ENCODE peak calls at places on chromosome 1, in ten cellular contexts. S is Caco-2, F is endodermal cell, X is brain microvascular endothelial cell, D is H9, J is body of pancreas, Q is adrenal gland, H is IMR-90, E is bronchial epithelial cell, G is Peyer's patch. L is an unnamed sample.
A peak's percentile ranks its signal among the peaks of the same experiment; 100 is the strongest.

GRCh38 chr1:83860506-83861221 is 138.3 kb downstream of the TTLL7 start:
- DNase-seq in G (peak; percentile 77), X (peak; percentile 48), E (peak; percentile 44), S (peak; percentile 32), Q (peak; percentile 94), F (peak; percentile 96), J (peak; percentile 90), H (no peak), D (peak; percentile 87), L (peak; percentile 89)

GRCh38 chr1:46802081-46802480 is 3.2 kb downstream of the CYP4B1 start:
- DNase-seq in H (no peak), G (no peak), E (no peak), D (no peak), Q (no peak), S (no peak), F (no peak), J (no peak), X (no peak), L (no peak)

GRCh38 chr1:182348916-182349747 is 42.5 kb downstream of the GLUL start:
- DNase-seq in Q (no peak), D (no peak), F (no peak), J (no peak), X (peak; percentile 12), H (no peak), E (no peak), S (no peak), G (no peak), L (no peak)

GRCh38 chr1:154329551-154330131 is 4.3 kb downstream of the ATP8B2 start:
- DNase-seq in G (no peak), X (no peak), Q (no peak), S (no peak), D (no peak), J (no peak), H (no peak), F (peak; percentile 59), E (no peak), L (no peak)

GRCh38 chr1:213425631-213426030 is 374.6 kb downstream of the RPS6KC1 start:
- DNase-seq in X (no peak), G (no peak), J (no peak), E (no peak), H (no peak), S (no peak), Q (no peak), D (no peak), F (no peak), L (no peak)

GRCh38 chr1:27601771-27602509 is 2.0 kb downstream of the AHDC1 start:
- DNase-seq in S (no peak), H (no peak), X (no peak), Q (peak; percentile 74), J (peak; percentile 45), G (peak; percentile 26), E (no peak), D (no peak), F (peak; percentile 62), L (peak; percentile 57)

GRCh38 chr1:78222225-78222961 is 176.6 kb downstream of the GIPC2 start:
- DNase-seq in E (no peak), D (no peak), X (no peak), S (no peak), G (no peak), Q (no peak), J (no peak), H (no peak), F (no peak), L (no peak)

GRCh38 chr1:85654066-85654782 is 54.0 kb downstream of the ZNHIT6 start:
- DNase-seq in E (peak; percentile 66), F (no peak), S (no peak), G (no peak), X (peak; percentile 39), D (no peak), Q (no peak), J (no peak), H (peak; percentile 69), L (no peak)

GRCh38 chr1:7752512-7753417 is 18.3 kb upstream of the VAMP3 start:
- DNase-seq in D (peak; percentile 48), Q (peak; percentile 89), J (peak; percentile 79), S (peak; percentile 43), X (peak; percentile 62), E (peak; percentile 53), G (peak; percentile 40), F (peak; percentile 83), H (peak; percentile 71), L (no peak)

GRCh38 chr1:79874289-79874688 is 867.8 kb upstream of the ADGRL4 start:
- DNase-seq in Q (no peak), E (no peak), D (no peak), X (no peak), F (no peak), J (no peak), G (no peak), S (no peak), H (peak; percentile 6), L (no peak)

GRCh38 chr1:116559304-116559761 is 11.5 kb downstream of the CD58 start:
- DNase-seq in J (no peak), X (no peak), S (no peak), D (no peak), Q (no peak), G (no peak), E (no peak), F (no peak), H (no peak), L (no peak)

GRCh38 chr1:212101735-212102134 is 66.2 kb downstream of the DTL start:
- DNase-seq in D (no peak), S (no peak), J (no peak), H (no peak), E (no peak), Q (no peak), G (no peak), F (no peak), X (no peak), L (no peak)

DNA sequence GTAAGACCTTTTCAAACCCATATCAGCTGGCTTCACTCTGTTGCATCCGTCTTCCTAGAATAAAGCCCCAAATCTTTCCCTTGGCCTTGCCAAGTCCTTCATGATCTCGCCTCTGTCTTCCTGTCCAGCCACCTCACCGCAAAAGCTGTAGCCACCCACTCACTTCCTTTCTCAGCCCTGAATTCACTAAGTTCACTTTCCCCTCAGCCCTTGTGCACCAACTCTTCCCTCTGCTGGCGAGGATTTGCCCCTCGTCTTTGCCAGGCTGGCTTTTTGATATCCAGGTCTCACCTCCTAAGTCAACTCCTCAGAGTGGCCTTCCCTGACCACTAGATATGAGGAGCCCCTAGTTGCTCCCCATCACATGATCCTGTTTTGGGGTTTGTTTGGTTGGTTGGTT is 3.9 kb upstream of the COL16A1 start:
- DNase-seq in E (peak; percentile 66), F (peak; percentile 61), Q (no peak), S (no peak), H (peak; percentile 80), X (peak; percentile 63), D (no peak), J (peak; percentile 23), G (peak; percentile 29), L (no peak)
- TF ChIP-seq CTCF in E (no peak), F (peak; percentile 53), Q (no peak), S (no peak), H (peak; percentile 42), X (peak; percentile 73), D (peak; percentile 34), J (no peak), G (no peak), L (no peak)

DNA sequence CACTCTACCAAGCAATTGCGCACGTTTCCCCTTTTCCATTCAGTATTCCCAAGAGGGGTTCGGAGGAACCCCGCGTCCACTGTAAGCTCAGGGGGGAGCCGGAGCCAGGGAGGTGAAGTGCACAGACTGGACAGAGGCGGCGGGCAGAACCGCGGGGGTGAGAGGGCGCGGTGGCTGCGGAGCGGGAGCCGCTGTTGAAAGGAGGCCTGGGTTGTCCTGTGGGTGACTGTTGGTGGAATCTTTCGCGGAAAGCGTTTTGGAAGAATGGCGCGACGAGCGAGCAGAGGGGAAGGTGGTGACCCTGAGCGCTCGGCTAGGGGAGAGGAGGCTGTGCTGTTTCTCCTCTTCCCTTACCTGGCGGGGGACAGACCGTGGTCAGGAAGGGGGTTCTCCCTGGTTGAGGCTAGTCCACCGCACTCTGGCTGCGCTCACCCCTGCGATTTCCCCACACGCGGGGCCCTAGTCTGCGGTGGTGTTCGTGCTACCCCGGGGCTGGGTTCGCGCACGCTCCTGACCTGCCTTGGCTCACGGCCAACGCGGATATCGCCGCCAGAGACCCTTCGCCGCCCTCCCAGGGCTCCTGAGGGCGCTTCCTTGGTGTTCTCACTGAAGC is 92.8 kb downstream of the PRKAB2 start:
- DNase-seq in D (no peak), J (no peak), Q (no peak), H (no peak), E (no peak), X (no peak), F (no peak), G (peak; percentile 25), S (no peak), L (no peak)
- H3K27me3 ChIP-seq in D (peaks cover 69% of the 10 kb centered on the region), J (peaks cover 41% of the 10 kb centered on the region), Q (peaks cover 89% of the 10 kb centered on the region), H (peaks cover 62% of the 10 kb centered on the region), E (peaks cover 44% of the 10 kb centered on the region), X (peaks cover 71% of the 10 kb centered on the region), F (peaks cover 95% of the 10 kb centered on the region), G (no peaks in the 10 kb centered on the region), S (no peaks in the 10 kb centered on the region), L (peaks cover 86% of the 10 kb centered on the region)

DNA sequence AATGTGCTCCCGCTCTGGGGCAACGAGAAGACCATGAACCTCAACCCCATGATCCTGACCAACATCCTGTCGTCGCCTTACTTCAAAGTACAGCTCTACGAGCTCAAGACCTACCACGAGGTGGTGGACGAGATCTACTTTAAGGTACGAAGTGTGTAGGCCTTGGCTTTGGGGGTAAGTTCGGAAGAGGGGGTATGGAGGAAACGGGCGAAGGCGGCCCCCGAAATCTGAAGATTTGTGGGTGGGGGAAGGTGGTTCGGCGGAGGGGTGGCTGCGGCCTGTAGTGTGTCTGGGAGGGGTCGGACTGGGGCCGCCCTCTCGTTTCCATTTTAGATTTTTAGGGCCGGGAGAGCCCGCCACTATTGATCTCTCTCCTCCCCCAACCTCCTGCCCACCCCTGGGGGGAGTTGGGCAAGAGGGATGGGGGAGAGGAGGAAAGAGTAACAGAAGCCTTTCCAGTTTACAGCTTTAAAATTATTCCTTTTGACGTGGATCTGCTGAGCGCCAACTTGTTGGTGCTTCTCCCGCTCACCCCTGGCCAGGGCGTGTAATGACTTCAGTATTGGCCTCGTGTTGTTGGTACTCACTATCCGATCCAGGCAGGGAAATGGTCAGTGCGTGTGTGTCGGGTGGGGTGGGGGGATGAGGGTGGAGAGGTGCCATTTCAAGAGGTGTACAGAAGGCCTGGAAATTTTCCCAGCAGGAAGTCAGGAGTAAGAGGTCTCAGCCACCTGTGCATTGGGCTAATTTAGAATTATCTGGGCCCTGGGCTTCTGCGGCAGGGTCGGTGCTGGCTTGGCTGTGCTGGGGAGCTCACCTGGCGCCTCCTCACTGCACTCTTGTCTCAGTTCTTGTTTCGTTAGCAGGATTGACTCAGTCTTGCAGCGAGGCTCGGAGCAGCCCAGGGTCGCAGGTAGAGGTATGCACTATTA is 880 bp downstream of the PRPF38B start:
- DNase-seq in H (peak; percentile 78), F (no peak), J (peak; percentile 74), G (peak; percentile 76), X (peak; percentile 47), D (no peak), S (peak; percentile 55), Q (peak; percentile 75), E (peak; percentile 70), L (peak; percentile 52)
- TF ChIP-seq CTCF in H (peak; percentile 37), F (peak; percentile 53), J (peak; percentile 43), G (no peak), X (peak; percentile 59), D (peak; percentile 31), S (no peak), Q (peak; percentile 40), E (peak; percentile 50), L (no peak)

DNA sequence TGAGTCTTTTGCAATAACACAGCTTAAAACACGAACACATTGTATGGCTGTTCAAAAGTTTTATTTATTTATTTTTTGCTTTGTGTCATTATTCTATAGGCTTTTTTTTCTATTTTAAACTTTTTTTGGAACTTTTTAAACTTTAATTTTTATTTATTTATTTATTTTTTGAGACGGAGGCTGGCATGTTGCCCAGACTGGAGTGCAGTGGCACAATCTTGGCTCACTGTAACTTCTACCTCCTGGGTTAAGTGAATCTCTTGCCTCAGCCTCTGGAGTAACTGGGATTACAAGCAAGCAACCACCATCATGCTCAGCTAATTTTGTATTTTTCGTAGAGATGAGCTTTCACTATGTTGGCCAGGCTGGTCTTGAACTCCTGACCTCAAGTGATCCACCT is 88.3 kb upstream of the GADD45A start:
- DNase-seq in F (no peak), E (no peak), D (no peak), S (no peak), X (no peak), H (no peak), G (no peak), J (no peak), Q (no peak), L (no peak)
- H3K27me3 ChIP-seq in F (no peaks in the 10 kb centered on the region), E (no peaks in the 10 kb centered on the region), D (no peaks in the 10 kb centered on the region), S (no peaks in the 10 kb centered on the region), X (no peaks in the 10 kb centered on the region), H (peaks cover 1% of the 10 kb centered on the region), G (no peaks in the 10 kb centered on the region), J (no peaks in the 10 kb centered on the region), Q (no peaks in the 10 kb centered on the region), L (no peaks in the 10 kb centered on the region)